ENCODE peak calls at places on chromosomes 11 and 22, in six cellular contexts. V is body of pancreas; D is K562; G is thoracic aorta; C is GM04504; Y is activated CD4-positive, alpha-beta T cell treated with anti-CD3 and anti-CD28 coated beads for 24 hours. T is an unnamed sample.

GRCh38 chr11:116073854-116074837 is 569.9 kb upstream of the CADM1 start:
- DNase-seq in V (no peak), D (no peak), G (no peak), C (no peak), Y (no peak), T (no peak)

GRCh38 chr11:61697093-61697492 is 16.9 kb downstream of the DAGLA start:
- DNase-seq in V (peak), D (no peak), G (no peak), C (no peak), Y (no peak), T (no peak)

GRCh38 chr22:44659140-44659539 is 42.9 kb upstream of the PRR5 start:
- DNase-seq in V (no peak), D (no peak), G (no peak), C (peak), Y (no peak), T (no peak)

GRCh38 chr11:33904128-33904527 is 12.3 kb upstream of the LMO2 start:
- DNase-seq in V (no peak), D (no peak), G (no peak), C (no peak), Y (no peak), T (no peak)

GRCh38 chr11:122634507-122634906 is 21.0 kb upstream of the UBASH3B start:
- DNase-seq in V (no peak), D (no peak), G (no peak), C (no peak), Y (no peak), T (no peak)

GRCh38 chr11:2300936-2301630 is 635 bp downstream of the C11orf21 start:
- DNase-seq in V (no peak), D (no peak), G (no peak), C (no peak), Y (no peak), T (no peak)

GRCh38 chr11:82043316-82043715 is 690.3 kb downstream of the FAM181B start:
- DNase-seq in V (no peak), D (no peak), G (no peak), C (peak), Y (no peak), T (no peak)

GRCh38 chr11:130904380-130904779 is 11.9 kb downstream of the SNX19 start:
- DNase-seq in V (no peak), D (no peak), G (no peak), C (no peak), Y (no peak), T (peak)

GRCh38 chr22:29224859-29225410 is 19.2 kb downstream of the EMID1 start:
- DNase-seq in V (no peak), D (no peak), G (no peak), C (no peak), Y (no peak), T (no peak)

GRCh38 chr11:8692417-8692816 is 9.8 kb downstream of the RPL27A start:
- DNase-seq in V (no peak), D (no peak), G (no peak), C (no peak), Y (no peak), T (no peak)

GRCh38 chr11:37076866-37077265 is 478.8 kb upstream of the RAG2 start:
- DNase-seq in V (no peak), D (no peak), G (no peak), C (no peak), Y (no peak), T (no peak)

GRCh38 chr11:43923327-43924111 is 18.9 kb upstream of the C11orf96 start:
- DNase-seq in V (no peak), D (no peak), G (no peak), C (no peak), Y (no peak), T (no peak)

GRCh38 chr22:37714634-37715033 is 17.8 kb downstream of the TRIOBP start:
- DNase-seq in V (no peak), D (no peak), G (no peak), C (no peak), Y (no peak), T (no peak)

GRCh38 chr11:70018816-70019215 is 59.3 kb upstream of the ANO1 start:
- DNase-seq in V (no peak), D (no peak), G (no peak), C (no peak), Y (no peak), T (no peak)

GRCh38 chr11:70590356-70590991 is 192.1 kb downstream of the CTTN start:
- DNase-seq in V (no peak), D (no peak), G (no peak), C (no peak), Y (no peak), T (no peak)

GRCh38 chr22:49963647-49964026 is 3.1 kb downstream of the PIM3 start:
- DNase-seq in V (peak), D (no peak), G (no peak), C (no peak), Y (no peak), T (no peak)

GRCh38 chr11:30635401-30635989 is 49.3 kb upstream of the MPPED2 start:
- DNase-seq in V (no peak), D (no peak), G (no peak), C (no peak), Y (no peak), T (no peak)

GRCh38 chr11:129947474-129947873 is 52.1 kb upstream of the NFRKB start:
- DNase-seq in V (no peak), D (no peak), G (no peak), C (no peak), Y (no peak), T (no peak)

GRCh38 chr11:94128746-94129504 is at the start of gene PANX1:
- DNase-seq in V (peak), D (peak), G (no peak), C (peak), Y (peak), T (peak)

GRCh38 chr22:20258584-20259335 is 9.4 kb downstream of the RTN4R start:
- DNase-seq in V (no peak), D (peak), G (no peak), C (no peak), Y (no peak), T (peak)

GRCh38 chr11:75277211-75277805 is 36.7 kb downstream of the TPBGL start:
- DNase-seq in V (peak), D (no peak), G (no peak), C (no peak), Y (no peak), T (no peak)

GRCh38 chr22:27554106-27554814 is 247.3 kb downstream of the MN1 start:
- DNase-seq in V (no peak), D (no peak), G (no peak), C (no peak), Y (no peak), T (no peak)

GRCh38 chr22:42924436-42924835 is 67.4 kb upstream of the ARFGAP3 start:
- DNase-seq in V (no peak), D (no peak), G (no peak), C (no peak), Y (no peak), T (no peak)

GRCh38 chr11:125165111-125165663 is 636 bp downstream of the PKNOX2 start:
- DNase-seq in V (peak), D (no peak), G (no peak), C (no peak), Y (no peak), T (peak)

GRCh38 chr11:36362902-36363301 is 66.8 kb downstream of the PRR5L start:
- DNase-seq in V (no peak), D (no peak), G (no peak), C (no peak), Y (no peak), T (no peak)

GRCh38 chr22:45442120-45442519 is 28.6 kb downstream of the RIBC2 start:
- DNase-seq in V (no peak), D (no peak), G (no peak), C (no peak), Y (no peak), T (no peak)

T was measured in HuH-7.